ENCODE peak calls at places on chromosomes 16 and 17, in four cellular contexts. L is NCI-H748 treated with DMSO at 0.1 percent for 48 hours, M is fibroblast of mammary gland, W is HFFc6. K is an unnamed sample.

GRCh38 chr17:31308935-31309334 is 4.9 kb downstream of the EVI2B start:
- DNase-seq in W (no peak), M (no peak), L (no peak), K (no peak)

GRCh38 chr17:31296156-31296555 is 883 bp downstream of the OMG start:
- DNase-seq in L (no peak), M (no peak), W (no peak), K (no peak)

GRCh38 chr17:61368049-61368831 is 31.4 kb upstream of the TBX2 start:
- DNase-seq in W (no peak), M (no peak), L (no peak), K (no peak)

GRCh38 chr17:82689077-82689476 is 9.4 kb downstream of the RAB40B start:
- DNase-seq in W (no peak), M (no peak), L (no peak), K (no peak)

GRCh38 chr17:17391575-17392370 is 85.0 kb upstream of the MED9 start:
- DNase-seq in W (no peak), L (no peak), M (no peak), K (peak; percentile 90)

GRCh38 chr16:52528393-52529080 is 18.4 kb downstream of the TOX3 start:
- DNase-seq in W (no peak), L (no peak), M (no peak), K (no peak)

GRCh38 chr17:15409721-15410247 is 57.6 kb downstream of the CDRT4 start:
- DNase-seq in M (peak; percentile 97), L (no peak), W (peak; percentile 94), K (no peak)

GRCh38 chr17:50219939-50220465 is 18.6 kb upstream of the COL1A1 start:
- DNase-seq in M (peak; percentile 65), W (no peak), L (no peak), K (no peak)

GRCh38 chr16:46976550-46976949 is 3.1 kb upstream of the DNAJA2 start:
- DNase-seq in L (no peak), M (no peak), W (no peak), K (no peak)

GRCh38 chr17:61461586-61461966 is 9.4 kb downstream of the TBX4 start:
- DNase-seq in L (no peak), M (no peak), W (no peak), K (no peak)

GRCh38 chr16:86089986-86090385 is 191.0 kb downstream of the IRF8 start:
- DNase-seq in L (no peak), W (no peak), M (no peak), K (no peak)

GRCh38 chr17:15966183-15966878 is 21.4 kb downstream of the ADORA2B start:
- DNase-seq in W (no peak), L (peak; percentile 78), M (no peak), K (peak; percentile 54)

GRCh38 chr17:49850772-49851386 is 3.0 kb upstream of the TAC4 start:
- DNase-seq in W (no peak), L (no peak), M (no peak), K (no peak)

GRCh38 chr16:31696968-31697743 is 169.5 kb downstream of the AHSP start:
- DNase-seq in W (peak; percentile 43), M (peak; percentile 57), L (peak; percentile 33), K (peak; percentile 39)

GRCh38 chr16:4318171-4318910 is 2.5 kb downstream of the GLIS2 start:
- DNase-seq in W (no peak), L (no peak), M (no peak), K (no peak)

GRCh38 chr16:69595127-69596036 is 29.6 kb downstream of the NFAT5 start:
- DNase-seq in M (peak; percentile 72), L (no peak), W (peak; percentile 47), K (no peak)

GRCh38 chr17:51516924-51517323 is 256.6 kb downstream of the UTP18 start:
- DNase-seq in M (no peak), L (no peak), W (no peak), K (no peak)

GRCh38 chr16:87143661-87144121 is 173.5 kb downstream of the C16orf95 start:
- DNase-seq in L (no peak), W (no peak), M (no peak), K (no peak)

GRCh38 chr16:84885024-84885910 is 65.5 kb downstream of the CRISPLD2 start:
- DNase-seq in M (peak; percentile 16), W (no peak), L (no peak), K (no peak)